ENCODE peak calls at places on chromosomes 11 and 22, in six cellular contexts. F is heart right ventricle, N is fibroblast of pulmonary artery, Z is PC-9, B is nephron progenitor cell, T is Calu3. H is an unnamed sample.

GRCh38 chr11:92329644-92330043 is 105.0 kb downstream of the FAT3 start:
- DNase-seq in F (no peak), B (no peak), N (peak; percentile 25), T (no peak), Z (no peak), H (no peak)

GRCh38 chr11:45468265-45468856 is 182.2 kb upstream of the SYT13 start:
- DNase-seq in N (peak; percentile 70), F (no peak), T (no peak), Z (no peak), B (peak; percentile 30), H (peak; percentile 50)

GRCh38 chr22:21707677-21708076 is 27.9 kb downstream of the YPEL1 start:
- DNase-seq in T (no peak), N (no peak), B (no peak), F (no peak), Z (no peak), H (no peak)

GRCh38 chr11:12800032-12800671 is 125.9 kb downstream of the TEAD1 start:
- DNase-seq in B (no peak), F (no peak), N (peak; percentile 56), Z (peak; percentile 55), T (peak; percentile 65), H (no peak)

GRCh38 chr11:134535029-134536025 is 123.3 kb upstream of the B3GAT1 start:
- DNase-seq in Z (no peak), B (no peak), T (no peak), F (peak; percentile 2), N (no peak), H (no peak)

GRCh38 chr11:12716816-12717215 is 42.6 kb downstream of the TEAD1 start:
- DNase-seq in B (no peak), N (no peak), T (no peak), Z (no peak), F (no peak), H (no peak)

GRCh38 chr11:20599424-20600346 is at the start of gene SLC6A5:
- DNase-seq in F (peak; percentile 38), N (peak; percentile 61), Z (peak; percentile 20), B (peak; percentile 93), T (peak; percentile 38), H (peak; percentile 86)

GRCh38 chr11:81772161-81772560 is 961.5 kb downstream of the FAM181B start:
- DNase-seq in B (no peak), F (peak; percentile 6), T (no peak), N (peak; percentile 76), Z (no peak), H (no peak)

GRCh38 chr11:61959678-61960077 is 7.8 kb downstream of the FTH1 start:
- DNase-seq in T (no peak), N (no peak), F (no peak), Z (no peak), B (no peak), H (no peak)

GRCh38 chr11:106281455-106282173 is 204.2 kb downstream of the AASDHPPT start:
- DNase-seq in Z (no peak), F (no peak), B (no peak), N (peak; percentile 92), T (no peak), H (no peak)

GRCh38 chr22:19174106-19175025 is 4.2 kb downstream of the SLC25A1 start:
- DNase-seq in N (peak; percentile 82), B (peak; percentile 36), Z (peak; percentile 69), T (no peak), F (no peak), H (no peak)

GRCh38 chr22:27111796-27112195 is 454.4 kb downstream of the MIAT start:
- DNase-seq in N (no peak), Z (no peak), B (no peak), F (no peak), T (no peak), H (no peak)

GRCh38 chr11:114083256-114084252 is 24.0 kb downstream of the ZBTB16 start:
- DNase-seq in F (no peak), B (no peak), N (no peak), T (no peak), Z (no peak), H (no peak)

GRCh38 chr11:70843906-70844305 is 408.5 kb downstream of the SHANK2 start:
- DNase-seq in F (no peak), B (no peak), Z (no peak), T (no peak), N (no peak), H (no peak)

GRCh38 chr11:894575-895201 is 15.9 kb downstream of the CHID1 start:
- DNase-seq in F (no peak), T (no peak), B (no peak), Z (no peak), N (no peak), H (no peak)

GRCh38 chr11:122098223-122098980 is 17.6 kb downstream of the BLID start:
- DNase-seq in N (no peak), F (no peak), B (no peak), T (no peak), Z (no peak), H (no peak)

GRCh38 chr11:38900156-38900679 is 2302.2 kb upstream of the RAG2 start:
- DNase-seq in Z (no peak), T (no peak), N (no peak), F (no peak), B (no peak), H (no peak)

GRCh38 chr22:38881997-38882396 is 10.0 kb upstream of the CBX6 start:
- DNase-seq in Z (no peak), B (no peak), N (no peak), T (no peak), F (no peak), H (no peak)

DNA sequence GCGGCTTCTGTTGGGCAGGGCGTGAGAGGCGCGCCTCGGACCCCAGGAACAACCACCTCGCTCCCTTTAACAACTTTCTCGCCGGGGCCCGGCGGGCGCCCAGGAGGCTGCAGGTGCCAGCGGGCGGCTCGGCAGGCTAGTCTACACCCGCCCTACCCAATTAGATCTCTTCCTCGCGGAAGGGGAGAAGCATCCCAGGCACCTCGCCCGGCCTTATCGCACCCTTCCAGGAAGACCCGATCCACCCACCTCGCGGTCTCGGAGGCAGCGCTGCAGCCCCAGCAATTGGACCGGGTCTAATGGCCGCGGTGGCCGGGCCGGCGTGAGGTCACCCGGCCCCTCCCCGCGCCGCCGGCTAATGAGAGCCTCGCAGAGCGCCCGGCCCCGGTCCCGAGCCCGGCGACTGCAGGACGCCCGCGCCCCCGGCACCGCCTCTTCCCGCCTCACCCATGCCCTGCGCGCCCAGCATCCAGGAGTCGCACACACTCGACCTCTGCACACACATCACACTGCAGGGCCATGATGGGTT is at the start of gene PLAAT3:
- DNase-seq in F (peak; percentile 82), Z (peak; percentile 92), T (peak; percentile 88), N (peak; percentile 30), B (peak; percentile 58), H (peak; percentile 52)
- TF ChIP-seq CTCF in F (no peak), Z (no peak), T (no peak), N (no peak), B (no peak), H (no peak)

DNA sequence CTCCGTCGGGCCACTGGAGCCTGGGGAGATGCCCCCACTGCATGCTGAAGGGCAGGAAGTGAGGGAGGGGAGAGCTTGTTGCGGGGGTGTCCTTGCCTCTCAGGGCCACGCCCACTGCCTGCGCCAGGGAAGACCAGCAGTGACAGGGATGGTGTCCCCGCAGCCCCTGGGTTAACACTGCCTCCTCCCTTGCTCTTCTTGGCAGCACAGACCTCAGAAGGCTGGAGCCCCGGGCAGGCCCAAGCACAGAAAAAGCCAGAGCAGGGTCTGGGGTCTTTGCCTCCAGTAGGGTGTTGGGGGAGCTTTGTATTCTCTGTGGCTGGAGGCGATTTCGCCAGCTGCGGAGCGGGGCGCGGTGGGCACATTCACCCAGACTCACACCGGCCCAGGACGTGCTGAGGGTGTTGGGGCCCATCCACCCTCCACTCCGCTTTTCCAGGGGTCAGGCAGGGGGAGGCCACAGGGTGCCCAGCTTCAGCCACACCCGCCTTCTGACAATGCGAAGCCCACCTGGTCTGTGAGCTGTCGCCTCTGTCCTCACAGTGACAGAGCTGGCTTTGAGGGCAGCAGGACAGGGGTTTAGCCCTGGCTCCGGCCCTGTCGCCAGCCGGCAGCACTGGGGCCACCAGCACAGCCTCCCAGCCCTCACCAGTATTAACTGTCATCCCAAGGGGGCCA is 83.7 kb downstream of the CDKN1C start:
- DNase-seq in T (no peak), B (no peak), F (no peak), Z (no peak), N (no peak), H (no peak)
- TF ChIP-seq CTCF in T (no peak), B (no peak), F (no peak), Z (no peak), N (no peak), H (no peak)

GRCh38 chr11:126113515-126113957 is 50.9 kb upstream of the CDON start:
- DNase-seq in Z (peak; percentile 88), F (peak; percentile 90), T (peak; percentile 83), B (no peak), N (peak; percentile 94), H (no peak)
- TF ChIP-seq CTCF in Z (no peak), F (no peak), T (no peak), B (no peak), N (no peak), H (no peak)

GRCh38 chr22:44668190-44668885 is 33.7 kb upstream of the PRR5 start:
- DNase-seq in B (peak; percentile 75), N (no peak), Z (no peak), F (no peak), T (no peak), H (peak; percentile 61)
- TF ChIP-seq CTCF in B (no peak), N (no peak), Z (no peak), F (no peak), T (no peak), H (no peak)

DNA sequence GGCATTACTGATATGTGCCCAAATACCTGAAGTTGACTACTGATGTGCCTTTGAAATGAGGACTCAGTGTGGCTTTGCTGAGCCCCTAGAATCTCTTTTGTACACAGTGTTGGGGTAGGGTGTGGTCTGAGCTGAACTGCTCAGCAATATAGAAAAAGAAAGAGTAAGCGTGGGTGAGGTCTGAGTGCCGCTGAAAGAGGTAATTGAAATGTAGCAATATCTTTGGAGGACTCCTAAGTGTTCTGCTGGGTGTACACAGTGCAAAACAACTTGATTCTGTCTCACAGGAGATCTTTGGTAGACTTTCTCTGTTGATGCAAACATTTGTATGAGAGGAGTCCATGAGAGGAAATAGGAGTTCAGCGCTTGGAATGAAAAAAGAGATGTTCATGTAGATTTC is 73.7 kb upstream of the PTPN5 start:
- DNase-seq in F (no peak), Z (no peak), T (no peak), N (no peak), B (no peak), H (no peak)
- TF ChIP-seq CTCF in F (no peak), Z (no peak), T (no peak), N (no peak), B (no peak), H (no peak)

GRCh38 chr22:29883045-29883830 is at the start of gene MTMR3:
- DNase-seq in T (peak; percentile 98), F (peak; percentile 94), B (peak; percentile 98), N (peak; percentile 91), Z (peak; percentile 94), H (peak; percentile 99)

GRCh38 chr22:29882716-29883044 is 294 bp upstream of the MTMR3 start:
- DNase-seq in T (no peak), B (no peak), F (no peak), Z (no peak), N (no peak), H (no peak)

GRCh38 chr22:29885610-29886009 is 2.6 kb downstream of the MTMR3 start:
- DNase-seq in F (no peak), Z (no peak), T (no peak), B (no peak), N (no peak), H (no peak)

GRCh38 chr22:29886601-29887000 is 3.6 kb downstream of the MTMR3 start:
- DNase-seq in F (no peak), B (no peak), N (no peak), Z (no peak), T (no peak), H (no peak)

GRCh38 chr22:29883831-29884139 is 811 bp downstream of the MTMR3 start:
- DNase-seq in Z (no peak), F (no peak), B (no peak), N (no peak), T (no peak), H (no peak)
- TF ChIP-seq CTCF in Z (no peak), F (no peak), B (no peak), N (no peak), T (no peak), H (no peak)

H was measured in endothelial cell.